ENCODE peak calls at places on chromosomes 11 and 22, in seven cellular contexts. W is IMR-90, A is H1, V is prostate gland, I is tibial nerve, U is Peyer's patch, T is heart left ventricle. C is an unnamed sample. For H3K27me3, the result is how much of the 10 kb centered on the place peaks cover.

GRCh38 chr11:6357222-6357621 is 33.1 kb upstream of the SMPD1 start:
- DNase-seq in W (peak), A (no peak), V (no peak), I (no peak), U (no peak), T (peak), C (peak)

GRCh38 chr11:64650923-64651523 is 60.0 kb downstream of the SLC22A12 start:
- DNase-seq in W (peak), A (no peak), V (no peak), I (no peak), U (no peak), T (no peak), C (no peak)

GRCh38 chr11:120281161-120281795 is 41.3 kb downstream of the POU2F3 start:
- DNase-seq in W (no peak), A (no peak), V (no peak), I (no peak), U (no peak), T (no peak), C (no peak)

GRCh38 chr22:49211176-49211575 is 616.5 kb downstream of the BRD1 start:
- DNase-seq in W (no peak), A (no peak), V (no peak), I (no peak), U (peak), T (no peak), C (no peak)

GRCh38 chr11:16820324-16821092 is 82.1 kb downstream of the C11orf58 start:
- DNase-seq in W (peak), A (peak), V (peak), I (peak), U (peak), T (peak), C (peak)

GRCh38 chr11:133898031-133898769 is 52.9 kb upstream of the SPATA19 start:
- DNase-seq in W (no peak), A (no peak), V (no peak), I (no peak), U (peak), T (no peak), C (no peak)

GRCh38 chr11:132168326-132168725 is 797.9 kb downstream of the NTM start:
- DNase-seq in W (no peak), A (no peak), V (no peak), I (no peak), U (no peak), T (no peak), C (no peak)

GRCh38 chr11:14148653-14149273 is 186.2 kb downstream of the SPON1 start:
- DNase-seq in W (peak), A (no peak), V (no peak), I (no peak), U (no peak), T (no peak), C (no peak)

GRCh38 chr11:69351460-69351859 is 57.5 kb downstream of the MYEOV start:
- DNase-seq in W (peak), A (no peak), V (no peak), I (no peak), U (no peak), T (no peak), C (no peak)

GRCh38 chr22:20228939-20229272 is 39.2 kb downstream of the RTN4R start:
- DNase-seq in W (no peak), A (no peak), V (no peak), I (no peak), U (no peak), T (no peak), C (no peak)

GRCh38 chr22:37681001-37681424 is 5.1 kb upstream of the NOL12 start:
- DNase-seq in W (peak), A (no peak), V (no peak), I (no peak), U (no peak), T (no peak), C (no peak)
- TF ChIP-seq POLR2A in W (no peak), A (no peak), V (no peak), I (no peak), U (no peak), T (no peak), C (no peak)

DNA sequence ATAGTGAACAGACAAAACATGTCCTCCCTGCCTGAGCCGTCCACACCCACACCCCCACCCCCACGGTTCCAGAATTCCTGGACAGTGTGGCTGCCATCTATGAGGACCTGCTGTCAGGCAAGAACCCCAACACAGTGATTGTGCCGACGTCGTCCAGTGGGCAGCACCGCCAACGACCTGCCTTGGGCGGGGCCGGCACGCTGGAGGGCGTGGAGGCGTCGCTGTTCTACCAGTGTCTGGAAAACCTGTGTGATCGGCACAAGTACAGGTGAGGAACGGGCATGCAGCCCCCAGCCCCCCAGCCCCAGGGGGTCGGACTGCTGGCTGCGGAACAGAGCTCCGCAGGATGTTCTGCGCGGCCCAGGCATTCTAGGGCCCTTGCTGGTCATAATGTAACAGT is 19.7 kb downstream of the ARFGAP2 start:
- DNase-seq in W (no peak), A (no peak), V (no peak), I (no peak), U (no peak), T (peak), C (no peak)
- H3K27me3 ChIP-seq in W (under half), A (under half), V (under half), I (under half), U (under half), T (under half), C (under half)

DNA sequence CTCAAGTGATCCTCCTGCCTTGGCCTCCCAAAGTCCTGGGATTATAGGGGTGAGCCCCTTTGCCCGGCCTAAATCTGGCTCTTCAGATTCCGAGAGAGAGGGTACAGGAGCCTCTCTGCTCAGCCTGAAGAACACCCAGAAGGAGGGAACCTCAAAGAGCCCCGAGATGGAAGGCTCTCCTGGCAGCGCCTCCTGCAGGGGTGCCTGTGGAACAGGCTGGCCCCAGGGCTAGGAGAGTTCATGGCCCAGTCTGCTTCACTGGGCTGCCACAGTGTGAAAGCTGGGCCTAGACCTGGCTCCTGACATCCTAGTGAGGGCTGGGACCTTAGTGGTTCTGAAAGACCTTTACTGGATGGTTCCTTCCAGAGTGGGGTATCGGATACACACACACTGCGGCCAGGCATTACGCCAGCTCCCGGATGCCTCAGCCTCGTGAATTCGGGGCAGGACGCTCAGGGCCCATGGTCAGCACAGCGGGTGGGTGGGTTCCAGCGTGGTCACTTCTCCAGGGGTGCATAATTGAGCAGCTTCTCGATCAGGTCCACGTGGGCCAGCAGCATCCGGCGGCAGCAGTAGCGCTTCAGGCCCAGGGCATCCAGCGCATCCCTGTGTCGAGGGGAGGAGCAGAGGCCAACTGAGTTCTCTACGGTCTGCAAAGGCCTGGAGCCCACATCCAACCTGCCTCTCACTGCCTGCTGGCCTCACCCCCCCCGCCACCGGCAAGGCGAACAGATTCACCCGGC is 2.3 kb downstream of the POLR2L start:
- DNase-seq in W (no peak), A (no peak), V (no peak), I (no peak), U (no peak), T (peak), C (no peak)
- TF ChIP-seq POLR2A in W (no peak), A (no peak), V (no peak), I (no peak), U (no peak), T (no peak), C (no peak)

GRCh38 chr11:66415423-66415822 is 5.4 kb upstream of the NPAS4 start:
- DNase-seq in W (no peak), A (no peak), V (no peak), I (no peak), U (no peak), T (no peak), C (no peak)

GRCh38 chr11:66418986-66419308 is 1.9 kb upstream of the NPAS4 start:
- DNase-seq in W (no peak), A (no peak), V (no peak), I (no peak), U (no peak), T (no peak), C (no peak)

GRCh38 chr11:66414120-66414934 is 6.5 kb upstream of the NPAS4 start:
- DNase-seq in W (no peak), A (peak), V (no peak), I (no peak), U (no peak), T (no peak), C (no peak)

GRCh38 chr11:66418168-66418985 is 2.5 kb upstream of the NPAS4 start:
- DNase-seq in W (peak), A (peak), V (peak), I (no peak), U (no peak), T (peak), C (peak)

GRCh38 chr11:66417000-66417399 is 3.8 kb upstream of the NPAS4 start:
- DNase-seq in W (no peak), A (no peak), V (no peak), I (no peak), U (no peak), T (no peak), C (no peak)
- H3K27me3 ChIP-seq in W (under half), A (under half), V (under half), I (under half), U (under half), T (under half), C (under half)

GRCh38 chr11:66022401-66023185 is 3.7 kb downstream of the CATSPER1 start:
- DNase-seq in W (peak), A (peak), V (peak), I (peak), U (peak), T (peak), C (peak)
- TF ChIP-seq POLR2A in W (no peak), A (no peak), V (no peak), I (no peak), U (peak), T (no peak), C (no peak)

GRCh38 chr11:399731-400211 is 5.8 kb downstream of the PKP3 start:
- DNase-seq in W (no peak), A (no peak), V (no peak), I (no peak), U (no peak), T (peak), C (no peak)
- H3K27me3 ChIP-seq in W (under half), A (under half), V (under half), I (under half), U (under half), T (under half), C (under half)

GRCh38 chr22:42581762-42582716 is 28.3 kb downstream of the SERHL2 start:
- DNase-seq in W (peak), A (peak), V (peak), I (peak), U (peak), T (peak), C (peak)
- TF ChIP-seq POLR2A in W (peak), A (peak), V (peak), I (no peak), U (no peak), T (no peak), C (peak)

GRCh38 chr11:125164091-125164421 is 495 bp upstream of the PKNOX2 start:
- DNase-seq in W (no peak), A (no peak), V (no peak), I (no peak), U (peak), T (no peak), C (no peak)

GRCh38 chr11:125162743-125163142 is 1.8 kb upstream of the PKNOX2 start:
- DNase-seq in W (no peak), A (no peak), V (no peak), I (no peak), U (peak), T (no peak), C (no peak)

GRCh38 chr11:125164422-125165110 is at the start of gene PKNOX2:
- DNase-seq in W (peak), A (no peak), V (peak), I (peak), U (peak), T (peak), C (peak)

GRCh38 chr11:125165111-125165663 is 636 bp downstream of the PKNOX2 start:
- DNase-seq in W (peak), A (no peak), V (no peak), I (no peak), U (no peak), T (peak), C (peak)

DNA sequence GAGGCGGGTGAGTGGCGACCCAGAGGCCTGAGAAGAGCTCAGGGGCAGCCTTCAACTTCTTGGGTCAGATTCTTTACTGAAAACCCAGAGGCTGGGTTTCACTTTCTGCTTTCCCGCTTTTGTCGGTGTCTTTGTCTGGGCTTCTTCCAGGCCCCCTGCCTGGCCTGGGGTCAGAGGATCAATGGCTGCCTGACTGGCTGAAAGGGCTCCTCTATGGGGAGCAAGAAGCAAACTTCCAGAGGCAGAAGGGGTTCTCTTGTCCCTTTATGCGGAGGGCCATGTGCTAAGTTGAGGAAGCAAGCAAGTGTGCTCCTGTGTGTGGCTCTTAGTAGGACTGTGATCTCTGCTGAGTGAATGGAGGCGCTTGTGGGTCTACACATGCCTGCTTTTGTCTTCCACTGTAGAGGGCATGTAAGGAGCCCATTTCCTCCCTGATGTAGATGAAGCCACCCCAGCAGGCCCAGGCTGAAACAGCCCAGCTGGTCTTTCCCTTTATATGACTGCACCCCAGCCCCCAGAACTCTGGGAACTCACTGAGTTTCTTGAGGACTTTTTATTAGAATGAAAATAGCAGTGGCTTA is 1.0 kb upstream of the PKNOX2 start:
- DNase-seq in W (no peak), A (no peak), V (no peak), I (no peak), U (peak), T (no peak), C (no peak)
- H3K27me3 ChIP-seq in W (under half), A (under half), V (under half), I (under half), U (under half), T (under half), C (under half)

GRCh38 chr11:103939694-103940093 is 96.7 kb upstream of the DDI1 start:
- DNase-seq in W (no peak), A (no peak), V (no peak), I (no peak), U (no peak), T (no peak), C (no peak)

GRCh38 chr11:103940542-103940941 is 95.9 kb upstream of the DDI1 start:
- DNase-seq in W (peak), A (no peak), V (no peak), I (no peak), U (no peak), T (no peak), C (no peak)

GRCh38 chr11:103935219-103935618 is 101.2 kb upstream of the DDI1 start:
- DNase-seq in W (no peak), A (no peak), V (no peak), I (no peak), U (no peak), T (no peak), C (no peak)

DNA sequence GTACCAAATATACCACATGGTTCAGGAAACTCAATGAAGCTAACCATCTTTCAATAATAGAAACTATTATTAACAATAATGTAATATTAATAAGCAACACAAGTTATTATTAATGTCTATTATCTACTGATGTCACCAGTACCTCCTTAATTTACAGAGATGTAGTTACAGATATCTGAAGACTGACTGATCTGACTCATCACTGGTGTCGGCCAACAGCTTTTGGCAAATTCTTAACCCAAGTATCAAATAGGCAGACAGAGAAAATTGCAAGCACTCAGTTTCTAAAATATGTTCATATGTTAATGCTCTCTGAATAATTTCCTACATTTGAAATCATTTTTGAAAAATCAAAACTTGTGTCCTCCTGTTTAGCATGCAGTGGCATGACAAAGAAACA is 100.4 kb upstream of the DDI1 start:
- DNase-seq in W (peak), A (no peak), V (no peak), I (no peak), U (no peak), T (no peak), C (no peak)
- TF ChIP-seq POLR2A in W (no peak), A (no peak), V (no peak), I (no peak), U (no peak), T (no peak), C (no peak)

GRCh38 chr11:129426776-129427175 is 51.1 kb downstream of the BARX2 start:
- DNase-seq in W (no peak), A (no peak), V (no peak), I (no peak), U (no peak), T (no peak), C (no peak)
- H3K27me3 ChIP-seq in W (under half), A (under half), V (under half), I (under half), U (under half), T (under half), C (under half)

C was measured in body of pancreas.